ENCODE peak calls at places on chromosome 2, in six cellular contexts. J is pancreas, N is gastrocnemius medialis, F is thoracic aorta, H is endodermal cell, Y is left lung. M is an unnamed sample. For H3K4me1, the result is how much of the 10 kb centered on the place peaks cover.

GRCh38 chr2:182355815-182356214 is 71.0 kb downstream of the PDE1A start:
- DNase-seq in H (no peak), Y (no peak), N (no peak), J (no peak), F (no peak), M (no peak)

GRCh38 chr2:109376796-109377495 is 236.8 kb downstream of the SEPTIN10 start:
- DNase-seq in J (peak), Y (peak), F (no peak), H (peak), N (peak), M (no peak)

GRCh38 chr2:34012728-34013302 is 413.7 kb upstream of the FAM98A start:
- DNase-seq in Y (peak), H (peak), N (no peak), J (peak), F (no peak), M (no peak)

GRCh38 chr2:148901142-148901541 is 26.1 kb downstream of the KIF5C start:
- DNase-seq in H (no peak), F (no peak), Y (no peak), J (no peak), N (no peak), M (no peak)

GRCh38 chr2:101337877-101338276 is 29.4 kb upstream of the RNF149 start:
- DNase-seq in J (no peak), Y (no peak), F (no peak), N (no peak), H (no peak), M (no peak)

GRCh38 chr2:9291331-9291730 is 84.7 kb downstream of the ASAP2 start:
- DNase-seq in F (no peak), J (no peak), Y (no peak), H (no peak), N (no peak), M (no peak)

GRCh38 chr2:144517825-144518699 is 1.9 kb downstream of the ZEB2 start:
- DNase-seq in N (no peak), J (no peak), H (peak), Y (no peak), F (no peak), M (no peak)

GRCh38 chr2:187187521-187187920 is 260.5 kb downstream of the CALCRL start:
- DNase-seq in F (no peak), J (no peak), N (no peak), H (no peak), Y (no peak), M (no peak)

GRCh38 chr2:226725096-226725495 is 74.5 kb downstream of the IRS1 start:
- DNase-seq in Y (no peak), H (no peak), N (peak), J (no peak), F (no peak), M (no peak)

GRCh38 chr2:120161190-120161589 is 62.0 kb downstream of the TMEM185B start:
- DNase-seq in H (no peak), Y (no peak), J (no peak), N (no peak), F (no peak), M (no peak)

GRCh38 chr2:43312751-43313641 is 86.6 kb upstream of the ZFP36L2 start:
- DNase-seq in Y (no peak), H (no peak), N (no peak), F (no peak), J (peak), M (no peak)

GRCh38 chr2:23492941-23493340 is 108.0 kb downstream of the KLHL29 start:
- DNase-seq in N (no peak), H (peak), Y (no peak), J (peak), F (no peak), M (no peak)

GRCh38 chr2:240420206-240420899 is 15.1 kb upstream of the GPC1 start:
- DNase-seq in J (no peak), Y (peak), H (peak), F (no peak), N (peak), M (no peak)

GRCh38 chr2:42216712-42217111 is 47.6 kb downstream of the EML4 start:
- DNase-seq in N (no peak), J (no peak), H (no peak), F (no peak), Y (no peak), M (no peak)

GRCh38 chr2:207416111-207416510 is 113.7 kb upstream of the CREB1 start:
- DNase-seq in Y (no peak), N (no peak), J (no peak), H (no peak), F (no peak), M (no peak)

GRCh38 chr2:138219961-138220360 is 255.7 kb downstream of the HNMT start:
- DNase-seq in H (no peak), J (no peak), Y (no peak), N (no peak), F (no peak), M (no peak)

GRCh38 chr2:16716944-16717343 is 51.3 kb upstream of the CYRIA start:
- DNase-seq in Y (no peak), J (no peak), H (no peak), N (no peak), F (no peak), M (no peak)

GRCh38 chr2:154934213-154934612 is 235.7 kb downstream of the KCNJ3 start:
- DNase-seq in N (no peak), F (no peak), Y (no peak), J (no peak), H (no peak), M (no peak)

DNA sequence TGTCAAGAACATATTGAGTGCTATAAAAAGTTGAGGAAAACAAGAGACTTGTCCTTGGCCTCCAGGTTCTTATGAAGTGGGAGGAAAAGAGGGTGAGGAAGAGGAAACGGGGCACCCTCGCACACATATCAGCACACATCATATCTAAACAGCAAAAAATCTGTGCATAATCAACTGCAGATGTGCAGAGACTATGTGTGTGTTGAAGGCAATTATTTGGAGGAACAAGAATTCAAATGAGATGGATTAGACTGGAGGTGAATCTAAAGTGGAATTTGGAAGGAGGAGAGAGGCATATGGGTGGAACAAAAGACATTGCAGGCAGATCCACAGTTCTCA is 75.0 kb downstream of the CDK15 start:
- DNase-seq in F (no peak), Y (no peak), H (no peak), N (no peak), J (no peak), M (no peak)
- H3K4me1 ChIP-seq in F (under half), Y (under half), H (under half), N (under half), J (under half), M (under half)

GRCh38 chr2:85213404-85213803 is 80.2 kb downstream of the TCF7L1 start:
- DNase-seq in N (peak), H (no peak), F (no peak), J (no peak), Y (no peak), M (no peak)

GRCh38 chr2:85213893-85214512 is 80.8 kb downstream of the TCF7L1 start:
- DNase-seq in F (no peak), H (no peak), N (no peak), Y (no peak), J (no peak), M (no peak)

GRCh38 chr2:85216927-85217326 is 83.7 kb downstream of the TCF7L1 start:
- DNase-seq in Y (no peak), J (no peak), H (no peak), F (no peak), N (no peak), M (no peak)

GRCh38 chr2:85215074-85216050 is 82.2 kb downstream of the TCF7L1 start:
- DNase-seq in F (no peak), H (peak), Y (no peak), J (no peak), N (no peak), M (no peak)

GRCh38 chr2:85216051-85216431 is 82.8 kb downstream of the TCF7L1 start:
- DNase-seq in J (no peak), H (no peak), N (no peak), Y (no peak), F (no peak), M (no peak)
- H3K4me3 ChIP-seq in J (no peak), H (no peak), N (no peak), Y (no peak), F (peak), M (no peak)

DNA sequence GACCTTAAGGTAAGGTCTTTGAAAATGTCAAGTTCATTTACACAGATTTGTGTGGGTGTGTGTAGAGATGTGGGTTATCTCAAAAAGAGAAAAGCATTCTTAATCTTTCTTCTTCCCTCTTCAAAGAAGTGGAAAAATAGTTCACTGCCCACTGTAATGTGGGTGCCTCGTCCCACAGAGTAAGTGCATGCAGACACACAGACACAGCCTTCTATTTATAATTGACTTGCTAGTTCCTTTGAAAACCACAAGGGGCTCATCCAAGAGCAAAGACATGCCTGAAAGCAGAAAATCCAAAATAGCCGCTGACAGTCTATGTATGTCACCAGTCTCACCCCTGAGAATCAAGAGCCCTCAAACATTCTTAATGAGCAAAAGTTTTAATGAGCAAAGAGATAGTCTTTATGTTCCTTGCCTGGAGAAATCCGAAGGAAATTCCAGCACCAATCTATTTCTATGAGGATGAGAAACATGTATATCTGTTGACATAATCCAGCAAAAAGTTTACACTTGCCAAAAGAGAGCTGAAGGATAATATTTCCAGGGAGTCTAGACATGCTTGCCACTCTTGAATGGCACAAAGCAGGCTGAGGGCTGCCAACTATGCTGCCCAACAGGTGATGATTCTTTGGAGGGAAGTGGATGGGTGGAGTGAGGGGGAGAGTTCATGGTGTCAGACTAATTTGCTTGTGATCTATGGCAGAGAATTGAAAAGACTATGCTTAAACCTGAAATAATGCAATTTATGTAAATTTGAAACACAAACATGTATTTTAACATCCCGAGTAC is 93.9 kb downstream of the ACVR1 start:
- DNase-seq in N (peak), J (no peak), F (no peak), H (no peak), Y (no peak), M (no peak)
- TF ChIP-seq CTCF in N (peak), J (peak), F (peak), H (peak), Y (no peak), M (no peak)

DNA sequence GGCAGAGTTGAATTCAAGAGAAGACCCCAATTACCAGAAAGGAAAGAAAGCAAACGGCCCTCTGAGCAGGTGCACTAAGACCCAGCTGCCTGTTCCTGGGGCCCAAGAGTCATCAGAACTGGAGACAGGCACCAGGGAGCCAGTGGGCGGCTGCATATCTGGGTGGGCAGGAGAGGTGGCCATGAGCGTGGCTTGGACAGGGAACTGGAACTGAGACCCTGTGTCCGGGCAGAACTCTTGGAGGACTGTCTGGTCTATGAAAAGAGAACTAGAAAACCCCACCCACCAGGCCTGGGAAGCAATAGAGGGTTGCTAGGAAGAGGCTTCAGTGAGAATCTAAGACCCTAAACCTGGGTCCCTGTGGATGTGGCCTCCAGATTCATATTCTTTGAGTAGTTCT is 147.1 kb downstream of the HDAC4 start:
- DNase-seq in Y (no peak), H (no peak), J (peak), F (no peak), N (peak), M (no peak)
- H3K4me1 ChIP-seq in Y (half or more), H (under half), J (under half), F (under half), N (half or more), M (half or more)

DNA sequence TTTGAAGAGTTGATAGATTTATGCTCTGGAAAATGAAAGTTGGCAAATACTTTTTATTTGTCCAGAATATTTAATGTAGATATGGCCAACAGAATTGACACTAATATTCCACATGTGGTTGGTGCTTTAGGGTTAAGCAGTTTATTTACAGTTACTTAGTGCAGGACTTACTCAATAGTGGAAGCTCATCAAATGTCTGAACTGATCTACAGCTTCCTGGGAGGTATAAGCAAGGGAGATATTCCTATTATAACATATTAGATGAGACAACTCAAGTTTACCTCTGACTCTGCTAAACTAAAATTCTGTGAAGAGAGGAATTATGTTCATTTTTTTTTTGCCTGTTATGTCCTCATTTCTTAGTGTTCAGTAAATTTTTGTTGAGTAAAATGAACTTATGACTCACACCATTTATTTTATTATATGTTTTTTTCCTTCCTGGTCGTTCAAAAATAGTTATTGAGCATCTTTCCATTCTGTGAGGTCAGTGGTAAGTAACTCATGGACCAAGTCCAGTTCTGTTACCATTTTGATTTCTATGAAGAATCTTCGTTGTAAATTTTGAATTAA is 13.6 kb downstream of the ABI2 start:
- DNase-seq in H (no peak), Y (no peak), F (no peak), N (no peak), J (no peak), M (no peak)
- H3K4me3 ChIP-seq in H (no peak), Y (no peak), F (no peak), N (no peak), J (no peak), M (no peak)

GRCh38 chr2:171706152-171706803 is 19.0 kb downstream of the DYNC1I2 start:
- DNase-seq in H (no peak), N (no peak), J (no peak), Y (no peak), F (no peak), M (no peak)
- TF ChIP-seq CTCF in H (peak), N (no peak), J (no peak), Y (no peak), F (no peak), M (peak)

DNA sequence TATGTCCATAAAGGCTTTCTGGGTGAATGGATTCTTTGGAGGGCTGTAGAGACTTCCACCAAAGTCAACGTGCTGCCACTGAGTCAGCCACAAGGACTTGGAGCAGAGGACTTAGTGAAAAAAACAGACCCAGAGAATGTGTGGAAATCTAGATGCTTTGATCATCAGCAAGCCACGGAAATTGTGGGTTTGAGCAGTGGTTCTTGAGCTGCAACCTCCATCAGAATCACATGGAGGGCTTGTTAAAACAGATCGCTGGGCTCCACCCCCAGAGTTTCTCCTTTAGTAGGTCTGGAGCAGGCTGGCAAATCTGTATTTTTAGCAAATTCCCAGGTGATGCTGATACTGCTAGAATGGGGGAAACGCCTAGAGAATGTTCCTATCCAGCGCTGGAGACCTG is 95.3 kb downstream of the RBM43 start:
- DNase-seq in F (no peak), N (no peak), H (no peak), Y (no peak), J (no peak), M (no peak)
- H3K4me1 ChIP-seq in F (under half), N (under half), H (under half), Y (under half), J (under half), M (under half)

GRCh38 chr2:54589038-54589339 is 132.9 kb downstream of the SPTBN1 start:
- DNase-seq in H (no peak), J (no peak), N (no peak), Y (no peak), F (no peak), M (no peak)
- H3K4me3 ChIP-seq in H (no peak), J (no peak), N (no peak), Y (no peak), F (no peak), M (peak)

DNA sequence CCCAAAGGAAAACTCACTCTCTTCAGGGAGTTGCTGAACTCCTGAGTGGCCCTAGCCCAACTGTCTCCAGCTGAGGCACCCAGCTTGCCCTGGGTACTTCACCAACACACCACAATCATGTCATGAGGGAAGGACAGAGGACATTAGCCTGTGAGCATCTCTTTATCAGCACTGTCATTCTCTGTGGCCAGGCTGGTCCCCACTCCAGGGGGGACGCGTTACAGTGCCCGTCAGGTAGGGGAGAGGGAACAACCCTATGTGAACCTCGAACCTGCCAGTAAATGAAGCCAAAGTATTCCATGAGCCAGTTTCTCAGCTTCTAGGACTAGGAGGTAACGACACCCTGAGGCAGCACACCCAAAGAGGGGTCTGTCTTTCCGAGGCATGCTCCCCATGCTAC is 94.9 kb upstream of the MGAT4A start:
- DNase-seq in Y (no peak), H (peak), F (no peak), N (no peak), J (no peak), M (no peak)
- TF ChIP-seq CTCF in Y (no peak), H (no peak), F (no peak), N (no peak), J (no peak), M (no peak)